ENCODE peak calls at places on chromosomes 1 and 21, in five cellular contexts. Q is HTR-8/SVneo; E is A549; H is activated CD4-positive, CD25-positive, alpha-beta regulatory T cell treated with anti-CD3 and anti-CD28 coated beads, Interleukin-2, amount 50 U/mL, for 72 hours; Z is stimulated activated CD8-positive, alpha-beta memory T cell treated with anti-CD3 and anti-CD28 coated beads, Interleukin-4, amount 100 ng/mL, for 1 hour. L is an unnamed sample.

GRCh38 chr1:225437710-225438437 is 10.0 kb upstream of the LBR start:
- DNase-seq in Z (no peak), H (no peak), E (peak; percentile 52), Q (no peak), L (no peak)

GRCh38 chr1:155318082-155318481 is 2.6 kb upstream of the RUSC1 start:
- DNase-seq in H (no peak), Z (no peak), E (no peak), Q (no peak), L (no peak)

GRCh38 chr1:110896090-110896489 is 23.1 kb downstream of the CD53 start:
- DNase-seq in H (no peak), E (no peak), Q (no peak), Z (no peak), L (no peak)

GRCh38 chr1:11655263-11656079 is 794 bp downstream of the FBXO44 start:
- DNase-seq in E (no peak), Z (no peak), H (no peak), Q (no peak), L (no peak)

GRCh38 chr1:50493710-50494109 is 70.5 kb upstream of the DMRTA2 start:
- DNase-seq in H (no peak), E (no peak), Z (no peak), Q (no peak), L (no peak)

GRCh38 chr1:110597966-110598365 is 8.2 kb downstream of the KCNA2 start:
- DNase-seq in H (no peak), Q (no peak), E (no peak), Z (no peak), L (no peak)

GRCh38 chr1:175978476-175978875 is 228.6 kb downstream of the COP1 start:
- DNase-seq in Q (no peak), E (no peak), Z (no peak), H (no peak), L (no peak)

GRCh38 chr1:84433253-84434080 is 35.2 kb downstream of the DNASE2B start:
- DNase-seq in H (no peak), E (peak; percentile 76), Q (peak; percentile 53), Z (no peak), L (no peak)

GRCh38 chr1:172698224-172698623 is 39.3 kb downstream of the FASLG start:
- DNase-seq in Z (no peak), H (no peak), E (no peak), Q (no peak), L (no peak)

GRCh38 chr1:147545133-147545532 is 3.8 kb downstream of the BCL9 start:
- DNase-seq in Z (peak; percentile 71), E (no peak), H (peak; percentile 74), Q (peak; percentile 14), L (no peak)

GRCh38 chr1:203114202-203114601 is 13.3 kb upstream of the ADORA1 start:
- DNase-seq in H (no peak), E (no peak), Z (no peak), Q (no peak), L (no peak)

GRCh38 chr1:206729507-206729906 is 41.1 kb upstream of the IL19 start:
- DNase-seq in H (no peak), Q (no peak), E (no peak), Z (no peak), L (no peak)

GRCh38 chr1:228377664-228378452 is 28.8 kb downstream of the TRIM11 start:
- DNase-seq in Q (no peak), Z (no peak), H (no peak), E (no peak), L (peak; percentile 90)

GRCh38 chr21:33655591-33656221 is 13.4 kb downstream of the ITSN1 start:
- DNase-seq in Z (no peak), Q (peak; percentile 78), H (no peak), E (peak; percentile 91), L (no peak)

GRCh38 chr1:30088594-30089556 is 634.5 kb downstream of the MATN1 start:
- DNase-seq in Z (no peak), H (no peak), Q (no peak), E (no peak), L (no peak)

GRCh38 chr1:205961970-205962820 is 18.9 kb upstream of the SLC26A9 start:
- DNase-seq in Q (no peak), Z (no peak), H (no peak), E (no peak), L (no peak)

GRCh38 chr21:42724226-42724920 is 71.0 kb downstream of the PDE9A start:
- DNase-seq in E (peak; percentile 51), Z (no peak), Q (peak; percentile 85), H (no peak), L (no peak)

GRCh38 chr1:170660281-170660713 is 3.6 kb upstream of the PRRX1 start:
- DNase-seq in E (no peak), Q (no peak), Z (no peak), H (no peak), L (no peak)

GRCh38 chr1:94679336-94680007 is 137.9 kb upstream of the F3 start:
- DNase-seq in E (no peak), Z (no peak), H (no peak), Q (no peak), L (no peak)

GRCh38 chr1:211522804-211523203 is 30.8 kb upstream of the RD3 start:
- DNase-seq in E (no peak), Z (no peak), H (no peak), Q (no peak), L (no peak)

GRCh38 chr1:77473690-77474089 is 191.9 kb downstream of the AK5 start:
- DNase-seq in H (no peak), E (peak; percentile 30), Z (no peak), Q (peak; percentile 33), L (no peak)

GRCh38 chr1:167722152-167722869 is 529 bp downstream of the MPZL1 start:
- DNase-seq in Q (peak; percentile 41), H (no peak), Z (no peak), E (peak; percentile 41), L (no peak)

GRCh38 chr21:36113647-36114428 is 21.0 kb upstream of the CBR3 start:
- DNase-seq in H (no peak), E (peak; percentile 61), Z (no peak), Q (no peak), L (no peak)

GRCh38 chr1:45297604-45298356 is 28.9 kb upstream of the HPDL start:
- DNase-seq in Z (no peak), H (no peak), Q (no peak), E (no peak), L (no peak)

GRCh38 chr1:54861070-54861761 is 25.8 kb downstream of the DHCR24 start:
- DNase-seq in Q (no peak), E (no peak), Z (no peak), H (no peak), L (no peak)

GRCh38 chr1:185843971-185844370 is 109.8 kb downstream of the HMCN1 start:
- DNase-seq in Q (no peak), E (no peak), H (no peak), Z (no peak), L (no peak)

GRCh38 chr21:43658769-43659135 is 536 bp downstream of the HSF2BP start:
- DNase-seq in Q (no peak), E (no peak), Z (no peak), H (peak; percentile 36), L (no peak)

GRCh38 chr1:24005163-24005562 is 25.0 kb upstream of the SRSF10 start:
- DNase-seq in Z (no peak), Q (no peak), E (no peak), H (no peak), L (no peak)

GRCh38 chr21:46559291-46559983 is 45.4 kb downstream of the S100B start:
- DNase-seq in Z (no peak), E (no peak), H (peak; percentile 60), Q (no peak), L (no peak)

GRCh38 chr1:239636321-239636720 is 250.0 kb downstream of the CHRM3 start:
- DNase-seq in H (no peak), Z (no peak), E (no peak), Q (no peak), L (no peak)

GRCh38 chr21:16455526-16455925 is 725.7 kb downstream of the USP25 start:
- DNase-seq in H (no peak), Q (no peak), Z (no peak), E (no peak), L (no peak)

GRCh38 chr1:17255336-17255735 is 6.4 kb downstream of the PADI3 start:
- DNase-seq in Q (no peak), E (no peak), Z (no peak), H (no peak), L (no peak)

L was measured in 8988T.